ENCODE peak calls at places on chromosomes 13 and 19, in ten cellular contexts. One of them, this sample, is unnamed.

GRCh38 chr13:80363890-80364503 is 23.1 kb upstream of the SPRY2 start:
- DNase-seq in right atrium auricular region: no peak
- DNase-seq in activated T-cell treated with anti-CD3 and anti-CD28 coated beads, Interleukin-2, amount 50 U/mL, for 72 hours: no peak
- DNase-seq in dermis microvascular lymphatic vessel endothelial cell: peak
- DNase-seq in stimulated activated CD4-positive, alpha-beta T cell treated with anti-CD3 and anti-CD28 coated beads, Interleukin-1b, Interleukin-23, amount 100 ng/mL, for 24 hours: no peak
- DNase-seq in AG04450: no peak
- DNase-seq in AG10803: peak
- DNase-seq in T follicular helper cell: no peak
- DNase-seq in HS-27A: peak
- DNase-seq in testis: no peak
- DNase-seq in this sample: no peak

GRCh38 chr19:58554494-58555368 is at the start of gene CHMP2A:
- DNase-seq in testis: peak
- DNase-seq in dermis microvascular lymphatic vessel endothelial cell: peak
- DNase-seq in AG04450: peak
- DNase-seq in right atrium auricular region: peak
- DNase-seq in T follicular helper cell: peak
- DNase-seq in HS-27A: peak
- DNase-seq in activated T-cell treated with anti-CD3 and anti-CD28 coated beads, Interleukin-2, amount 50 U/mL, for 72 hours: peak
- DNase-seq in AG10803: peak
- DNase-seq in stimulated activated CD4-positive, alpha-beta T cell treated with anti-CD3 and anti-CD28 coated beads, Interleukin-1b, Interleukin-23, amount 100 ng/mL, for 24 hours: peak
- DNase-seq in this sample: peak

GRCh38 chr19:4980087-4980486 is 11.2 kb downstream of the KDM4B start:
- DNase-seq in T follicular helper cell: no peak
- DNase-seq in right atrium auricular region: no peak
- DNase-seq in activated T-cell treated with anti-CD3 and anti-CD28 coated beads, Interleukin-2, amount 50 U/mL, for 72 hours: no peak
- DNase-seq in stimulated activated CD4-positive, alpha-beta T cell treated with anti-CD3 and anti-CD28 coated beads, Interleukin-1b, Interleukin-23, amount 100 ng/mL, for 24 hours: no peak
- DNase-seq in testis: no peak
- DNase-seq in AG10803: peak
- DNase-seq in dermis microvascular lymphatic vessel endothelial cell: no peak
- DNase-seq in HS-27A: no peak
- DNase-seq in AG04450: no peak
- DNase-seq in this sample: no peak

GRCh38 chr13:76622336-76623045 is 263.7 kb downstream of the KCTD12 start:
- DNase-seq in AG04450: no peak
- DNase-seq in AG10803: no peak
- DNase-seq in T follicular helper cell: no peak
- DNase-seq in dermis microvascular lymphatic vessel endothelial cell: peak
- DNase-seq in HS-27A: no peak
- DNase-seq in right atrium auricular region: no peak
- DNase-seq in stimulated activated CD4-positive, alpha-beta T cell treated with anti-CD3 and anti-CD28 coated beads, Interleukin-1b, Interleukin-23, amount 100 ng/mL, for 24 hours: no peak
- DNase-seq in testis: peak
- DNase-seq in activated T-cell treated with anti-CD3 and anti-CD28 coated beads, Interleukin-2, amount 50 U/mL, for 72 hours: no peak
- DNase-seq in this sample: no peak

GRCh38 chr19:31611348-31611877 is 262.2 kb upstream of the TSHZ3 start:
- DNase-seq in AG10803: no peak
- DNase-seq in HS-27A: no peak
- DNase-seq in stimulated activated CD4-positive, alpha-beta T cell treated with anti-CD3 and anti-CD28 coated beads, Interleukin-1b, Interleukin-23, amount 100 ng/mL, for 24 hours: no peak
- DNase-seq in right atrium auricular region: no peak
- DNase-seq in activated T-cell treated with anti-CD3 and anti-CD28 coated beads, Interleukin-2, amount 50 U/mL, for 72 hours: no peak
- DNase-seq in testis: no peak
- DNase-seq in AG04450: no peak
- DNase-seq in T follicular helper cell: no peak
- DNase-seq in dermis microvascular lymphatic vessel endothelial cell: no peak
- DNase-seq in this sample: no peak

GRCh38 chr13:46983881-46984280 is 87.0 kb upstream of the HTR2A start:
- DNase-seq in AG04450: peak
- DNase-seq in activated T-cell treated with anti-CD3 and anti-CD28 coated beads, Interleukin-2, amount 50 U/mL, for 72 hours: no peak
- DNase-seq in T follicular helper cell: no peak
- DNase-seq in HS-27A: no peak
- DNase-seq in testis: no peak
- DNase-seq in AG10803: no peak
- DNase-seq in stimulated activated CD4-positive, alpha-beta T cell treated with anti-CD3 and anti-CD28 coated beads, Interleukin-1b, Interleukin-23, amount 100 ng/mL, for 24 hours: no peak
- DNase-seq in right atrium auricular region: no peak
- DNase-seq in dermis microvascular lymphatic vessel endothelial cell: no peak
- DNase-seq in this sample: peak

GRCh38 chr19:14155371-14155770 is 19.0 kb upstream of the ASF1B start:
- DNase-seq in right atrium auricular region: no peak
- DNase-seq in activated T-cell treated with anti-CD3 and anti-CD28 coated beads, Interleukin-2, amount 50 U/mL, for 72 hours: no peak
- DNase-seq in HS-27A: no peak
- DNase-seq in stimulated activated CD4-positive, alpha-beta T cell treated with anti-CD3 and anti-CD28 coated beads, Interleukin-1b, Interleukin-23, amount 100 ng/mL, for 24 hours: no peak
- DNase-seq in AG10803: no peak
- DNase-seq in AG04450: no peak
- DNase-seq in T follicular helper cell: no peak
- DNase-seq in dermis microvascular lymphatic vessel endothelial cell: no peak
- DNase-seq in testis: no peak
- DNase-seq in this sample: no peak

GRCh38 chr19:35585844-35586243 is at the start of gene PMIS2:
- DNase-seq in dermis microvascular lymphatic vessel endothelial cell: no peak
- DNase-seq in HS-27A: no peak
- DNase-seq in stimulated activated CD4-positive, alpha-beta T cell treated with anti-CD3 and anti-CD28 coated beads, Interleukin-1b, Interleukin-23, amount 100 ng/mL, for 24 hours: no peak
- DNase-seq in T follicular helper cell: no peak
- DNase-seq in activated T-cell treated with anti-CD3 and anti-CD28 coated beads, Interleukin-2, amount 50 U/mL, for 72 hours: peak
- DNase-seq in AG10803: no peak
- DNase-seq in right atrium auricular region: no peak
- DNase-seq in AG04450: no peak
- DNase-seq in testis: peak
- DNase-seq in this sample: no peak

GRCh38 chr19:4968462-4969291 is at the start of gene KDM4B:
- DNase-seq in dermis microvascular lymphatic vessel endothelial cell: peak
- DNase-seq in stimulated activated CD4-positive, alpha-beta T cell treated with anti-CD3 and anti-CD28 coated beads, Interleukin-1b, Interleukin-23, amount 100 ng/mL, for 24 hours: peak
- DNase-seq in T follicular helper cell: peak
- DNase-seq in HS-27A: peak
- DNase-seq in testis: peak
- DNase-seq in AG04450: peak
- DNase-seq in right atrium auricular region: peak
- DNase-seq in activated T-cell treated with anti-CD3 and anti-CD28 coated beads, Interleukin-2, amount 50 U/mL, for 72 hours: peak
- DNase-seq in AG10803: peak
- DNase-seq in this sample: peak

GRCh38 chr13:92136449-92137180 is 738.2 kb downstream of the GPC5 start:
- DNase-seq in AG04450: no peak
- DNase-seq in T follicular helper cell: no peak
- DNase-seq in HS-27A: no peak
- DNase-seq in AG10803: no peak
- DNase-seq in right atrium auricular region: no peak
- DNase-seq in dermis microvascular lymphatic vessel endothelial cell: peak
- DNase-seq in stimulated activated CD4-positive, alpha-beta T cell treated with anti-CD3 and anti-CD28 coated beads, Interleukin-1b, Interleukin-23, amount 100 ng/mL, for 24 hours: no peak
- DNase-seq in testis: no peak
- DNase-seq in activated T-cell treated with anti-CD3 and anti-CD28 coated beads, Interleukin-2, amount 50 U/mL, for 72 hours: no peak
- DNase-seq in this sample: no peak

GRCh38 chr19:40762754-40763153 is 11.8 kb downstream of the SNRPA start:
- DNase-seq in AG04450: no peak
- DNase-seq in stimulated activated CD4-positive, alpha-beta T cell treated with anti-CD3 and anti-CD28 coated beads, Interleukin-1b, Interleukin-23, amount 100 ng/mL, for 24 hours: no peak
- DNase-seq in AG10803: no peak
- DNase-seq in dermis microvascular lymphatic vessel endothelial cell: no peak
- DNase-seq in activated T-cell treated with anti-CD3 and anti-CD28 coated beads, Interleukin-2, amount 50 U/mL, for 72 hours: no peak
- DNase-seq in right atrium auricular region: no peak
- DNase-seq in T follicular helper cell: no peak
- DNase-seq in testis: no peak
- DNase-seq in HS-27A: no peak
- DNase-seq in this sample: no peak

GRCh38 chr19:10554760-10555612 is 10.8 kb downstream of the KRI1 start:
- DNase-seq in testis: no peak
- DNase-seq in AG04450: no peak
- DNase-seq in dermis microvascular lymphatic vessel endothelial cell: no peak
- DNase-seq in HS-27A: no peak
- DNase-seq in right atrium auricular region: no peak
- DNase-seq in T follicular helper cell: no peak
- DNase-seq in AG10803: no peak
- DNase-seq in stimulated activated CD4-positive, alpha-beta T cell treated with anti-CD3 and anti-CD28 coated beads, Interleukin-1b, Interleukin-23, amount 100 ng/mL, for 24 hours: no peak
- DNase-seq in activated T-cell treated with anti-CD3 and anti-CD28 coated beads, Interleukin-2, amount 50 U/mL, for 72 hours: no peak
- DNase-seq in this sample: peak

GRCh38 chr13:99289265-99289664 is 17.9 kb downstream of the GPR183 start:
- DNase-seq in activated T-cell treated with anti-CD3 and anti-CD28 coated beads, Interleukin-2, amount 50 U/mL, for 72 hours: no peak
- DNase-seq in AG04450: no peak
- DNase-seq in stimulated activated CD4-positive, alpha-beta T cell treated with anti-CD3 and anti-CD28 coated beads, Interleukin-1b, Interleukin-23, amount 100 ng/mL, for 24 hours: no peak
- DNase-seq in right atrium auricular region: no peak
- DNase-seq in dermis microvascular lymphatic vessel endothelial cell: no peak
- DNase-seq in T follicular helper cell: no peak
- DNase-seq in HS-27A: no peak
- DNase-seq in AG10803: no peak
- DNase-seq in testis: no peak
- DNase-seq in this sample: no peak

GRCh38 chr13:75769141-75769905 is 133.2 kb downstream of the LMO7 start:
- DNase-seq in dermis microvascular lymphatic vessel endothelial cell: no peak
- DNase-seq in AG10803: peak
- DNase-seq in HS-27A: no peak
- DNase-seq in right atrium auricular region: no peak
- DNase-seq in activated T-cell treated with anti-CD3 and anti-CD28 coated beads, Interleukin-2, amount 50 U/mL, for 72 hours: no peak
- DNase-seq in testis: no peak
- DNase-seq in AG04450: no peak
- DNase-seq in T follicular helper cell: no peak
- DNase-seq in stimulated activated CD4-positive, alpha-beta T cell treated with anti-CD3 and anti-CD28 coated beads, Interleukin-1b, Interleukin-23, amount 100 ng/mL, for 24 hours: no peak
- DNase-seq in this sample: no peak

GRCh38 chr19:14102756-14103155 is 12.2 kb upstream of the SAMD1 start:
- DNase-seq in AG04450: no peak
- DNase-seq in T follicular helper cell: no peak
- DNase-seq in stimulated activated CD4-positive, alpha-beta T cell treated with anti-CD3 and anti-CD28 coated beads, Interleukin-1b, Interleukin-23, amount 100 ng/mL, for 24 hours: no peak
- DNase-seq in HS-27A: no peak
- DNase-seq in dermis microvascular lymphatic vessel endothelial cell: no peak
- DNase-seq in AG10803: no peak
- DNase-seq in right atrium auricular region: no peak
- DNase-seq in activated T-cell treated with anti-CD3 and anti-CD28 coated beads, Interleukin-2, amount 50 U/mL, for 72 hours: no peak
- DNase-seq in testis: no peak
- DNase-seq in this sample: no peak

GRCh38 chr13:101930331-101930730 is 471.5 kb downstream of the FGF14 start:
- DNase-seq in AG10803: peak
- DNase-seq in activated T-cell treated with anti-CD3 and anti-CD28 coated beads, Interleukin-2, amount 50 U/mL, for 72 hours: no peak
- DNase-seq in dermis microvascular lymphatic vessel endothelial cell: no peak
- DNase-seq in stimulated activated CD4-positive, alpha-beta T cell treated with anti-CD3 and anti-CD28 coated beads, Interleukin-1b, Interleukin-23, amount 100 ng/mL, for 24 hours: no peak
- DNase-seq in AG04450: no peak
- DNase-seq in right atrium auricular region: no peak
- DNase-seq in testis: no peak
- DNase-seq in HS-27A: no peak
- DNase-seq in T follicular helper cell: no peak
- DNase-seq in this sample: no peak

GRCh38 chr19:54100560-54100959 is at the start of gene OSCAR:
- DNase-seq in T follicular helper cell: no peak
- DNase-seq in stimulated activated CD4-positive, alpha-beta T cell treated with anti-CD3 and anti-CD28 coated beads, Interleukin-1b, Interleukin-23, amount 100 ng/mL, for 24 hours: no peak
- DNase-seq in AG04450: no peak
- DNase-seq in testis: no peak
- DNase-seq in right atrium auricular region: no peak
- DNase-seq in activated T-cell treated with anti-CD3 and anti-CD28 coated beads, Interleukin-2, amount 50 U/mL, for 72 hours: no peak
- DNase-seq in AG10803: peak
- DNase-seq in dermis microvascular lymphatic vessel endothelial cell: no peak
- DNase-seq in HS-27A: no peak
- DNase-seq in this sample: no peak

GRCh38 chr19:33365676-33366075 is 7.8 kb upstream of the CEBPG start:
- DNase-seq in AG04450: no peak
- DNase-seq in dermis microvascular lymphatic vessel endothelial cell: no peak
- DNase-seq in AG10803: no peak
- DNase-seq in right atrium auricular region: no peak
- DNase-seq in testis: no peak
- DNase-seq in activated T-cell treated with anti-CD3 and anti-CD28 coated beads, Interleukin-2, amount 50 U/mL, for 72 hours: no peak
- DNase-seq in HS-27A: no peak
- DNase-seq in stimulated activated CD4-positive, alpha-beta T cell treated with anti-CD3 and anti-CD28 coated beads, Interleukin-1b, Interleukin-23, amount 100 ng/mL, for 24 hours: no peak
- DNase-seq in T follicular helper cell: no peak
- DNase-seq in this sample: no peak